ENCODE peak calls at places on chromosomes 7 and 10, in seven cellular contexts. T is Peyer's patch, G is AG09309, O is WTC11, P is mesothelial cell of epicardium, M is upper lobe of left lung, S is dorsolateral prefrontal cortex. F is an unnamed sample.

GRCh38 chr7:29606287-29606721 is 42.7 kb downstream of the PRR15 start:
- DNase-seq in G (no peak), O (no peak), M (no peak), P (no peak), T (peak; percentile 63), S (no peak), F (no peak)

GRCh38 chr10:131843881-131844284 is 56.9 kb upstream of the PPP2R2D start:
- DNase-seq in G (no peak), P (no peak), M (peak; percentile 59), T (peak; percentile 31), O (no peak), S (peak; percentile 23), F (no peak)

GRCh38 chr7:7317850-7318249 is 135.5 kb downstream of the C1GALT1 start:
- DNase-seq in M (no peak), O (no peak), T (no peak), P (no peak), S (no peak), G (no peak), F (no peak)

GRCh38 chr10:131198401-131198800 is 113.1 kb downstream of the TCERG1L start:
- DNase-seq in G (no peak), S (no peak), O (no peak), P (peak; percentile 16), T (no peak), M (no peak), F (no peak)

GRCh38 chr10:86937502-86938154 is 19.8 kb downstream of the MMRN2 start:
- DNase-seq in S (no peak), G (no peak), P (no peak), O (peak; percentile 1), T (no peak), M (no peak), F (no peak)

GRCh38 chr7:149469806-149470205 is 8.9 kb upstream of the ZNF777 start:
- DNase-seq in G (no peak), T (no peak), S (no peak), P (no peak), O (no peak), M (no peak), F (no peak)

GRCh38 chr7:86485842-86486241 is 157.9 kb upstream of the GRM3 start:
- DNase-seq in G (no peak), M (no peak), T (no peak), S (no peak), P (no peak), O (no peak), F (no peak)

GRCh38 chr7:143176128-143176527 is 7.1 kb upstream of the TAS2R39 start:
- DNase-seq in T (no peak), P (no peak), S (no peak), G (no peak), O (no peak), M (no peak), F (no peak)

GRCh38 chr7:78959471-78959870 is 494.0 kb downstream of the MAGI2 start:
- DNase-seq in M (no peak), G (peak; percentile 45), S (no peak), T (no peak), P (no peak), O (no peak), F (no peak)

DNA sequence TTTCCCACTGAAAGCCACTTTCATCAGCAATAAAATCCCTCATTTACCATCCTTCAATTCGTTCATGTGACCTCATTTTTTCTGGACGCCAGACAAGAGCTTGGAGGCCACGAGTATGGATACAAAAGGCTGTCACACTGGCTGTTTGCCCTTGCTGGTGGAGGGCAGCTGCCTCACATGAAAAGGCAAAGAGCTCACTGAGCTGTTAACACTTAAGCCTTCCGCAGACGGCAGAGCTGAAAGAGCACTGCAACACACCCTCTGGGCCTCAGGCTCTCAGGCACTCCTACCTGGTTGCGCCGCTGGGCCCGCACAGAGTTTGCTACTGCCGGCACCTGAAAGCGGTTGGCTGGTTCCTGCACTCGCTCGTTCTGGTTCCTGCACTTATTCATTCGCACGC is 193.5 kb downstream of the CFTR start:
- DNase-seq in G (no peak), S (peak; percentile 74), P (no peak), O (peak; percentile 77), T (peak; percentile 64), M (peak; percentile 73), F (no peak)
- TF ChIP-seq CTCF in G (no peak), S (no peak), P (no peak), O (no peak), T (no peak), M (no peak), F (no peak)

GRCh38 chr10:103870503-103870902 is 15.1 kb upstream of the SH3PXD2A start:
- DNase-seq in P (no peak), M (no peak), S (no peak), G (peak; percentile 81), T (no peak), O (peak; percentile 28), F (no peak)
- TF ChIP-seq CTCF in P (no peak), M (no peak), S (no peak), G (peak; percentile 24), T (no peak), O (no peak), F (no peak)

GRCh38 chr10:95864906-95865813 is 42.6 kb upstream of the CC2D2B start:
- DNase-seq in S (peak; percentile 29), O (peak; percentile 36), P (no peak), G (peak; percentile 70), M (no peak), T (no peak), F (no peak)
- TF ChIP-seq CTCF in S (peak; percentile 30), O (peak; percentile 32), P (no peak), G (peak; percentile 84), M (peak; percentile 27), T (peak; percentile 36), F (no peak)

DNA sequence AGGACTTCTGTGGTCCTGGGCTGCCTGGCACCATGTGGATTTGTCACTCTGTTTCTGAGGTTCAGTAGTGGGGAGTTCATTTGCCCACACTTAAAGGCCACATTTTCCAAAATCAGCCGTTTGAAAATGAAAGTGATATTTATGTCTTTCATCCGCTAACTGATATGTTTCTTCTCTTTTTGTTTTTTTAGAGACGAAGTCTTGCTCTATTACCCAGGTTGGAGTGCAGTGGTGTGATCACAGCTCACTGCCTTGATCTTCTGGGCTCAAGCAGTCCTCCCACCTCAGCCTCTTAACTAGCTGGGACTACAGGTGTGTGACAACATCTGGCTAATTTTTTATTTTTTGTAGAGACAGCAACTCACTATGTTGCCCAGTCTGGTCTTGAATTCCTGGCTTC is 58.6 kb downstream of the EBLN1 start:
- DNase-seq in S (no peak), G (no peak), M (no peak), T (no peak), O (no peak), P (no peak), F (no peak)
- TF ChIP-seq CTCF in S (no peak), G (no peak), M (no peak), T (no peak), O (no peak), P (no peak), F (no peak)

GRCh38 chr7:19709249-19709578 is 377 bp upstream of the POLR1F start:
- DNase-seq in T (no peak), P (no peak), S (no peak), G (no peak), O (no peak), M (no peak), F (no peak)
- TF ChIP-seq CTCF in T (no peak), P (no peak), S (no peak), G (no peak), O (no peak), M (no peak), F (peak; percentile 61)

F was measured in activated B cell treated with CpG ODN at 0.5 μM for 24 hours.